ENCODE peak calls at places on chromosomes 4 and X, in nine cellular contexts. E is HFFc6, C is kidney, D is thoracic aorta, H is upper lobe of left lung, R is lower leg skin, F is PC-3, S is colonic mucosa, I is heart left ventricle. W is an unnamed sample.

GRCh38 chrX:114675365-114675764 is 91.5 kb downstream of the HTR2C start:
- DNase-seq in S (no peak), I (no peak), F (peak; percentile 47), E (peak; percentile 20), R (no peak), H (no peak), C (no peak), D (no peak), W (no peak)

GRCh38 chr4:103044183-103044582 is 24.7 kb upstream of the SLC9B1 start:
- DNase-seq in R (no peak), E (no peak), F (no peak), C (no peak), H (no peak), D (no peak), I (no peak), S (no peak), W (no peak)

GRCh38 chr4:158020175-158020574 is 152.7 kb downstream of the GASK1B start:
- DNase-seq in I (no peak), H (peak; percentile 77), D (no peak), R (peak; percentile 79), E (peak; percentile 69), C (no peak), F (peak; percentile 75), S (peak; percentile 36), W (no peak)

GRCh38 chr4:134201216-134202098 is at the start of gene PABPC4L:
- DNase-seq in D (no peak), S (peak; percentile 22), F (peak; percentile 72), H (peak; percentile 57), I (peak; percentile 69), E (peak; percentile 29), C (peak; percentile 82), R (no peak), W (no peak)

GRCh38 chr4:61938250-61938846 is 738.2 kb downstream of the ADGRL3 start:
- DNase-seq in R (no peak), D (no peak), S (no peak), F (no peak), E (no peak), C (no peak), H (no peak), I (no peak), W (no peak)

GRCh38 chr4:139458543-139458942 is 4.6 kb downstream of the RAB33B start:
- DNase-seq in S (no peak), F (no peak), C (no peak), H (no peak), E (no peak), I (no peak), D (no peak), R (no peak), W (no peak)

GRCh38 chr4:7772708-7773385 is 166.8 kb downstream of the AFAP1 start:
- DNase-seq in S (peak; percentile 83), R (no peak), D (no peak), F (no peak), C (peak; percentile 87), E (no peak), I (peak; percentile 76), H (no peak), W (no peak)

GRCh38 chrX:154019633-154020499 is at the start of gene IRAK1:
- DNase-seq in E (peak; percentile 17), F (peak; percentile 73), H (peak; percentile 59), I (peak; percentile 84), S (peak; percentile 51), D (no peak), C (peak; percentile 73), R (no peak), W (peak; percentile 86)

GRCh38 chr4:44760142-44760898 is 34.0 kb upstream of the GNPDA2 start:
- DNase-seq in E (peak; percentile 48), S (no peak), I (no peak), D (no peak), F (peak; percentile 46), H (no peak), R (no peak), C (no peak), W (peak; percentile 7)

GRCh38 chrX:139828037-139828436 is 104.8 kb downstream of the ATP11C start:
- DNase-seq in S (no peak), C (no peak), E (no peak), D (no peak), H (no peak), R (no peak), I (no peak), F (no peak), W (no peak)

GRCh38 chr4:123581802-123582201 is 185.2 kb downstream of the SPRY1 start:
- DNase-seq in H (no peak), C (no peak), I (no peak), D (no peak), F (no peak), R (no peak), E (no peak), S (no peak), W (no peak)

GRCh38 chrX:51496501-51497291 is at the start of gene NUDT11:
- DNase-seq in R (no peak), E (peak; percentile 31), F (peak; percentile 51), I (peak; percentile 72), C (peak; percentile 79), H (peak; percentile 34), S (peak; percentile 36), D (no peak), W (peak; percentile 50)

DNA sequence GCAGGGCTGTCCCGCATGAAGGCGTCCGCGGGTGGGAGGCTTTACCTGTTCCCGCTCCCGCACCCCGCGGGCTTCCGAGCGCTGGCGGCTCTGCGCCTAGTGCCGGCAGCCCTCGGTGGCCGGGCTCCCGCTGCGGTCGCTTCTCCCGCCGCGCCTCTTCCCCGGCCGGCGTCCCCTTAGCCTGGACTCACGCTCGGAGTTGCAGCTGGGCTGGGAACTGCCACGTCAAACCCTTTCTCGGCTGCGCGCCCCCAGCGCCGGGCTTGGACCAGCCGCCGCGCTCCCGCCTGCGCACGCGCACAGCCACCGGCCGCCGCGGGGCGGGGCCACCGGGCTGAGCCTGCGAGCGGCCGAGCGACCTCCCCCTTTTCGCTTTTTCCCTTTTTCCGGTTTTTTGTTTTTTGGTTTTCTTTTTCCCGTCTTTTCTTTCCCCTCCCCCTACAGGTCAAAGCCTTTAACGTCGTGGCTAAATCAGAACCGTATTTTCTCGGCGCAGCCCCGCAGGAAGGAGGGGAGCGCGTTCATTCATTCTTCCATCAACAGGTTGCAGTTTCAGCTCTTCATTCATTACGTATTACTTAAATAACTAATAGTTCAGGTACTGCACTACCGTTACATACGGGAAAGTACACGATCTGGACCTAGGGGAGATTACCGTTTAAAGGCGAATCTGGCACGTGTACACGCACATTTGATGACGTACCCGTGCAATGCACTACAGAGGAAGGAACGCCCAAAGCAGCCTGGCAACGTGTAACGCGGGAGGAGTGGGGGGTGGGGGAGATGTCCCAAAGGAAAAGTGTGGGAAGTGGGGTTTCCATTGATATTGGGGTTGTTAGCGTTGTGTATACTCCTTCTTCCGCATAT is at the start of gene SEC24D:
- DNase-seq in E (peak; percentile 84), R (peak; percentile 66), H (peak; percentile 91), C (peak; percentile 96), I (peak; percentile 95), S (peak; percentile 89), D (peak; percentile 57), F (peak; percentile 83), W (peak; percentile 95)
- TF ChIP-seq CTCF in E (peak; percentile 55), R (no peak), H (peak; percentile 17), C (peak; percentile 5), I (peak; percentile 18), S (no peak), D (no peak), F (no peak), W (no peak)

DNA sequence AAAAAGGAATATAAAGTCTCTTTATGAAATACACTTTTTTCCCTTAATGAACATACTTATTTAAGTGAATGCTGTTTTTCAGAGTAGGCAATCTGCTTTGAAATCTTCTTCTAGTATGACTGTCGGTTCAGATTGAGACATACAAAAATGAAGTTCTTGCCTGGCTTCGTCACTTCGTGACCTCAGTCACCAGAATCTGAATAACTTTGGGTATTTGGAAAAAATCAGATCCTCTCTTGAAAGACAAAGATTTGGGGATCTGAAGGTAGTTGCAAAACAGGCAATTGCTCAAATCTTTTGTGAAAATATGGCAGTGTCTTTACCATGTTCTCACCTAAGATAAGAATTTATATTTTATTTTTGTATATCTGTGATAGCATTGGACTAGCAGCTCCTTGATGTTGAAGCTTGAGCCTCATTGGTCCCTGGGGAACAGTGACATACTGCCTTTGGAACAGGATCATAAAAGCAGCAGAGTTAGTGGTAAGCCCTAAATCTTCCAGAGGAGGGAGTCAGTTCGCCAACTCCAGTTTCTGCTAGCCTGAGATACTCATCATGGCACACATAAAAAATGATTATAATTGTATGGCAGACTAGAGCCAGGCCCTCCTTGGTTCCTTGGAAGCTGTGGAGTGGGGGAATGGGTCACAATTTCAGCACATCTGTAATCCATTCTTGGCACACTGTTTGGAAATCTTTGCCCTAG is 4.9 kb downstream of the ARFIP1 start:
- DNase-seq in H (no peak), C (no peak), F (peak; percentile 14), R (no peak), S (no peak), I (no peak), E (peak; percentile 71), D (no peak), W (no peak)
- TF ChIP-seq CTCF in H (no peak), C (no peak), F (peak; percentile 36), R (no peak), S (no peak), I (no peak), E (peak; percentile 60), D (no peak), W (peak; percentile 13)

GRCh38 chr4:65311120-65311519 is 359.2 kb downstream of the EPHA5 start:
- DNase-seq in S (no peak), D (no peak), F (no peak), H (no peak), I (no peak), R (no peak), E (no peak), C (no peak), W (no peak)

GRCh38 chr4:65310586-65310985 is 359.7 kb downstream of the EPHA5 start:
- DNase-seq in E (no peak), D (no peak), C (no peak), H (no peak), I (no peak), F (peak; percentile 65), R (no peak), S (no peak), W (no peak)

DNA sequence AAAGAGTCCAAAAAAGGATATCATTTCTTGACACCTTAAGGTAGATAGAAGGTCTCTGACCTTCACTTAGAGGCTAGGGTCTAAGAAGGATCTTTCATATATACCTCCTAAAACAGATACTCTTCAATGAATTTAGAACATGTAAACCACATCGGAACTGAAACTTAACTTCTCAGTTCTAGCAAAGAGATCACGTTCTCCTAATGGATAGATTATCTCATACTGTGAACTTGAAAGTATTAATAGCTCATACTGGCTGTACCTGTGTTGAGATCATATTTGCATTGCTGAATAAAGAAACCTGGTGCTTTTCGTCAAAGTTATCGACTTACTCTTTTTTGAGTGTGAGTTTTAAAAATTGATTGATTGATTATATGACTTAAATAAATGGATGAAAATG is 353.8 kb downstream of the EPHA5 start:
- DNase-seq in D (no peak), R (no peak), S (no peak), I (no peak), E (no peak), H (no peak), F (no peak), C (no peak), W (no peak)
- TF ChIP-seq CTCF in D (no peak), R (no peak), S (no peak), I (no peak), E (no peak), H (no peak), F (no peak), C (no peak), W (no peak)

DNA sequence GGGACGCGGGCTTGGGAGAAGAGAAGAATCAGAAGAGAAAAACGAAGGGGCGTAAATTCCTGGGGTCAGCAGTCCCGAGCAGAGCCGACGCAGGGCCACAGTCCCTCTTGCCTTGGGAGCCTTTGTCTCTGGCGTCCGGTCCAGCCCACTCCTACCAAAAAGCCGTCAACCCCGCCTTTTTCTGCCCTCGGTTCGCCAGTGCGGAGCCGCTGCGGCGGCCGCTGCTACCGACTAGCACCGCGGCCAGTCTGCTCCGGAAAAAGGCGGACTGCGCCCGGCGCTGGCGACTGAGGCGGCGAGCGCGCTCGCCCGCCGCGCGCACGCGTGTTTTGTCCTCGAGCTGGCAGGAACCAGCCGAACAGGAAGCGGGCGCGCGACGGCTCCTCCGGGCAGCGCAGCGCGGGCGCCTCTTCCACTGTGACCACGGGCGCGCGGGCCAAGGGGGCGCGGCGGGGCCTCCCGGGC is 502 bp downstream of the HNRNPDL start:
- DNase-seq in R (peak; percentile 56), D (no peak), C (peak; percentile 94), S (peak; percentile 68), E (peak; percentile 52), I (no peak), F (no peak), H (no peak), W (no peak)
- TF ChIP-seq CTCF in R (no peak), D (no peak), C (no peak), S (no peak), E (peak; percentile 68), I (no peak), F (no peak), H (no peak), W (no peak)